ENCODE peak calls at places on chromosome 11, in nine cellular contexts. X, V, U, E, W, P, K, B and Z are unnamed samples.

GRCh38 chr11:122105009-122105828 is 10.8 kb downstream of the BLID start:
- DNase-seq in U (peak), E (peak), V (no peak), K (no peak), W (no peak), B (no peak), X (peak), P (no peak), Z (peak)

GRCh38 chr11:27545946-27546345 is 39.4 kb upstream of the LIN7C start:
- DNase-seq in V (no peak), P (no peak), U (no peak), B (no peak), X (no peak), K (no peak), W (no peak), E (no peak), Z (peak)

GRCh38 chr11:74070713-74071506 is 62.0 kb upstream of the UCP3 start:
- DNase-seq in K (no peak), E (no peak), W (no peak), U (no peak), V (no peak), X (no peak), B (peak), P (no peak), Z (no peak)

GRCh38 chr11:68928481-68928880 is 24.8 kb downstream of the IGHMBP2 start:
- DNase-seq in E (no peak), U (no peak), W (no peak), X (no peak), V (no peak), P (no peak), B (no peak), K (no peak), Z (no peak)

GRCh38 chr11:120336641-120337132 is 474 bp downstream of the ARHGEF12 start:
- DNase-seq in E (peak), B (no peak), P (no peak), V (no peak), X (peak), K (no peak), W (peak), U (peak), Z (peak)

GRCh38 chr11:114082767-114083181 is 23.3 kb downstream of the ZBTB16 start:
- DNase-seq in X (no peak), W (no peak), B (no peak), P (no peak), E (no peak), K (no peak), V (no peak), U (peak), Z (no peak)

GRCh38 chr11:111941963-111942362 is 4.8 kb downstream of the DIXDC1 start:
- DNase-seq in K (no peak), E (peak), B (no peak), U (no peak), P (no peak), W (no peak), X (peak), V (no peak), Z (no peak)

GRCh38 chr11:118091690-118092089 is 4.9 kb upstream of the SMIM35 start:
- DNase-seq in E (no peak), K (no peak), X (no peak), U (no peak), W (no peak), B (no peak), P (no peak), V (no peak), Z (no peak)

GRCh38 chr11:87447606-87448005 is 409.9 kb downstream of the TMEM135 start:
- DNase-seq in W (no peak), X (no peak), E (no peak), B (no peak), V (no peak), P (no peak), U (no peak), K (no peak), Z (no peak)

GRCh38 chr11:85464283-85464682 is 162.9 kb downstream of the DLG2 start:
- DNase-seq in E (no peak), W (no peak), V (no peak), U (peak), P (no peak), X (no peak), K (no peak), B (no peak), Z (no peak)

GRCh38 chr11:47248664-47249377 is at the start of gene ACP2:
- DNase-seq in K (peak), W (peak), U (peak), B (peak), P (peak), X (peak), V (peak), E (peak), Z (peak)

GRCh38 chr11:45655347-45655756 is 10.1 kb downstream of the CHST1 start:
- DNase-seq in U (peak), X (peak), W (peak), E (peak), B (peak), P (peak), K (peak), V (peak), Z (peak)